ENCODE peak calls at places on chromosomes 1 and 21, in five cellular contexts. One of them, this sample, is unnamed.

GRCh38 chr21:46121286-46122221 is 23.6 kb downstream of the COL6A2 start:
- DNase-seq in H1: no peak
- DNase-seq in GM12878: no peak
- DNase-seq in K562: no peak
- DNase-seq in HCT116: no peak
- DNase-seq in this sample: no peak

GRCh38 chr1:52424238-52424637 is 19.8 kb downstream of the PRPF38A start:
- DNase-seq in K562: no peak
- DNase-seq in GM12878: no peak
- DNase-seq in H1: no peak
- DNase-seq in HCT116: no peak
- DNase-seq in this sample: no peak

GRCh38 chr1:151047591-151047924 is at the start of gene C1orf56:
- DNase-seq in HCT116: no peak
- DNase-seq in H1: no peak
- DNase-seq in GM12878: no peak
- DNase-seq in K562: peak
- DNase-seq in this sample: peak

GRCh38 chr21:41715649-41716321 is 51.1 kb downstream of the RIPK4 start:
- DNase-seq in K562: no peak
- DNase-seq in H1: no peak
- DNase-seq in GM12878: no peak
- DNase-seq in HCT116: no peak
- DNase-seq in this sample: peak

GRCh38 chr1:183110466-183110865 is 75.6 kb upstream of the LAMC2 start:
- DNase-seq in K562: no peak
- DNase-seq in H1: no peak
- DNase-seq in GM12878: no peak
- DNase-seq in HCT116: no peak
- DNase-seq in this sample: no peak

GRCh38 chr1:200354243-200354642 is 55.6 kb downstream of the ZNF281 start:
- DNase-seq in K562: no peak
- DNase-seq in GM12878: peak
- DNase-seq in H1: no peak
- DNase-seq in HCT116: no peak
- DNase-seq in this sample: no peak

GRCh38 chr1:28885982-28886730 is 28.2 kb upstream of the EPB41 start:
- DNase-seq in K562: no peak
- DNase-seq in GM12878: no peak
- DNase-seq in H1: no peak
- DNase-seq in HCT116: no peak
- DNase-seq in this sample: no peak

GRCh38 chr1:93694833-93695232 is 13.2 kb upstream of the BCAR3 start:
- DNase-seq in H1: no peak
- DNase-seq in K562: no peak
- DNase-seq in HCT116: no peak
- DNase-seq in GM12878: no peak
- DNase-seq in this sample: no peak

GRCh38 chr1:162699366-162699765 is 67.1 kb downstream of the DDR2 start:
- DNase-seq in GM12878: no peak
- DNase-seq in K562: no peak
- DNase-seq in H1: no peak
- DNase-seq in HCT116: no peak
- DNase-seq in this sample: no peak

GRCh38 chr1:41495171-41495948 is 10.9 kb upstream of the EDN2 start:
- DNase-seq in H1: no peak
- DNase-seq in GM12878: no peak
- DNase-seq in K562: peak
- DNase-seq in HCT116: no peak
- DNase-seq in this sample: peak

GRCh38 chr1:9328681-9329080 is 36.0 kb downstream of the SPSB1 start:
- DNase-seq in GM12878: no peak
- DNase-seq in K562: no peak
- DNase-seq in HCT116: no peak
- DNase-seq in H1: no peak
- DNase-seq in this sample: no peak

GRCh38 chr1:9262096-9262495 is 27.5 kb downstream of the H6PD start:
- DNase-seq in GM12878: no peak
- DNase-seq in HCT116: no peak
- DNase-seq in H1: no peak
- DNase-seq in K562: no peak
- DNase-seq in this sample: no peak

GRCh38 chr1:209790286-209791193 is 6.2 kb upstream of the C1orf74 start:
- DNase-seq in K562: no peak
- DNase-seq in GM12878: no peak
- DNase-seq in HCT116: no peak
- DNase-seq in H1: no peak
- DNase-seq in this sample: peak

GRCh38 chr1:207752456-207753132 is 740 bp downstream of the CD46 start:
- DNase-seq in HCT116: no peak
- DNase-seq in GM12878: no peak
- DNase-seq in K562: peak
- DNase-seq in H1: no peak
- DNase-seq in this sample: no peak

GRCh38 chr21:44028287-44028659 is 16.2 kb downstream of the TRAPPC10 start:
- DNase-seq in HCT116: no peak
- DNase-seq in GM12878: no peak
- DNase-seq in H1: no peak
- DNase-seq in K562: no peak
- DNase-seq in this sample: no peak

GRCh38 chr1:222104097-222104496 is 362.2 kb upstream of the DUSP10 start:
- DNase-seq in GM12878: no peak
- DNase-seq in K562: no peak
- DNase-seq in HCT116: no peak
- DNase-seq in H1: no peak
- DNase-seq in this sample: no peak

GRCh38 chr1:210232524-210233215 is at the start of gene SERTAD4:
- DNase-seq in GM12878: no peak
- DNase-seq in HCT116: peak
- DNase-seq in H1: no peak
- DNase-seq in K562: no peak
- DNase-seq in this sample: peak

GRCh38 chr1:101484896-101485412 is 248.1 kb downstream of the S1PR1 start:
- DNase-seq in H1: no peak
- DNase-seq in GM12878: no peak
- DNase-seq in HCT116: no peak
- DNase-seq in K562: no peak
- DNase-seq in this sample: no peak

GRCh38 chr1:32266926-32267645 is 16.0 kb downstream of the LCK start:
- DNase-seq in H1: no peak
- DNase-seq in HCT116: no peak
- DNase-seq in K562: no peak
- DNase-seq in GM12878: no peak
- DNase-seq in this sample: no peak

GRCh38 chr1:42759114-42759513 is 7.7 kb downstream of the P3H1 start:
- DNase-seq in K562: no peak
- DNase-seq in HCT116: no peak
- DNase-seq in H1: no peak
- DNase-seq in GM12878: no peak
- DNase-seq in this sample: no peak

GRCh38 chr1:1117469-1117831 is 1.6 kb upstream of the C1orf159 start:
- DNase-seq in HCT116: no peak
- DNase-seq in GM12878: no peak
- DNase-seq in K562: no peak
- DNase-seq in H1: no peak
- DNase-seq in this sample: no peak

DNA sequence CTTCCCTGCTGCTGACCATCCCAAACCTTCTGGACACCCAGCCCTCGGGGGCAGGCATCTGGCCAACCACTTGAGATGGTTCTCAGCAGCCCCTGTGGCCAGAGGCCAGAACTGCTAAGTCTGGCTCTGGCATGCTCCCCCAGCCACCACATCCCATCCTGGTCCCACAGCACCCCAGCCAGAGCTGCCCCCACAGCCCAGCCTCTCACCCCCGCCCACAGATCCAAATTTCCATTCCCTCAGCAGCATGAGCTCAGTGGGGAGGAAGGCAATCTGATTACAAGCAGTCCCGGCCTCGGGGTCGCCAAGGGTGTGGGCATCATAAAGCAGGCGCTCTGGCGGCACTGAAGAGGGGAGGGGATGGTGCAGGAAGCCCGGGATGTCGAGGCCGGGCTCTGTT is 45.6 kb downstream of the GLIS1 start:
- DNase-seq in GM12878: no peak
- DNase-seq in HCT116: no peak
- DNase-seq in K562: no peak
- DNase-seq in H1: no peak
- DNase-seq in this sample: no peak
- TF ChIP-seq ZNF274 in GM12878: no peak
- TF ChIP-seq ZNF274 in HCT116: no peak
- TF ChIP-seq ZNF274 in K562: no peak
- TF ChIP-seq ZNF274 in H1: no peak
- TF ChIP-seq ZNF274 in this sample: no peak

GRCh38 chr1:18429654-18430053 is 51.1 kb upstream of the KLHDC7A start:
- DNase-seq in HCT116: no peak
- DNase-seq in GM12878: no peak
- DNase-seq in K562: no peak
- DNase-seq in H1: no peak
- DNase-seq in this sample: no peak

GRCh38 chr1:18434041-18434440 is 46.7 kb upstream of the KLHDC7A start:
- DNase-seq in K562: no peak
- DNase-seq in H1: no peak
- DNase-seq in HCT116: no peak
- DNase-seq in GM12878: no peak
- DNase-seq in this sample: no peak
- TF ChIP-seq ZNF274 in K562: no peak
- TF ChIP-seq ZNF274 in H1: no peak
- TF ChIP-seq ZNF274 in HCT116: no peak
- TF ChIP-seq ZNF274 in GM12878: no peak
- TF ChIP-seq ZNF274 in this sample: no peak

GRCh38 chr1:14500041-14500440 is 98.4 kb upstream of the KAZN start:
- DNase-seq in GM12878: no peak
- DNase-seq in K562: no peak
- DNase-seq in H1: no peak
- DNase-seq in HCT116: no peak
- DNase-seq in this sample: no peak
- TF ChIP-seq ZNF274 in GM12878: no peak
- TF ChIP-seq ZNF274 in K562: no peak
- TF ChIP-seq ZNF274 in H1: no peak
- TF ChIP-seq ZNF274 in HCT116: no peak
- TF ChIP-seq ZNF274 in this sample: no peak

DNA sequence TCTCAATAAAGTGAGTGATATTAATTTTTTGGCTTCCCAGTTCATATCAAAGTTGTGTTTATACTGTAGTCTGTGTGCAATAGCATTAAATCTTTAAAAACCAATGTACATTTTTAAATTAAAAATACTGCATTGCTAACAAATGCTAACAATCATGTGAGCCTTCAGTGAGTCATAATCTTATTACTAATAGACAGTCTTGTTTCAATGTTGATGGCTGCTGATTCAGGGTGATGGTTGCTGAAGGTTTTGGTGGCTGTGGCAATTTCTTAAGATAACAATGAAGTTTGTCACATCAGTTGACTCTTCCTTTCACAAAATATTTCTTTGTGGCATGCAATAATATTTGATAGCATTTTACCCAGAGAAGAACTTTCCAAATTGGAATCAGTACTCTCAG is 109.0 kb downstream of the ZMYM4 start:
- DNase-seq in H1: no peak
- DNase-seq in K562: no peak
- DNase-seq in GM12878: no peak
- DNase-seq in HCT116: no peak
- DNase-seq in this sample: no peak
- TF ChIP-seq ZNF274 in H1: no peak
- TF ChIP-seq ZNF274 in K562: no peak
- TF ChIP-seq ZNF274 in GM12878: no peak
- TF ChIP-seq ZNF274 in HCT116: no peak
- TF ChIP-seq ZNF274 in this sample: no peak

GRCh38 chr1:30777906-30778155 is 20.3 kb upstream of the LAPTM5 start:
- DNase-seq in HCT116: no peak
- DNase-seq in K562: peak
- DNase-seq in H1: no peak
- DNase-seq in GM12878: no peak
- DNase-seq in this sample: no peak

GRCh38 chr1:30779294-30780071 is 21.9 kb upstream of the LAPTM5 start:
- DNase-seq in GM12878: no peak
- DNase-seq in K562: peak
- DNase-seq in HCT116: peak
- DNase-seq in H1: peak
- DNase-seq in this sample: peak

GRCh38 chr1:30777060-30777905 is 19.7 kb upstream of the LAPTM5 start:
- DNase-seq in GM12878: no peak
- DNase-seq in H1: no peak
- DNase-seq in K562: no peak
- DNase-seq in HCT116: no peak
- DNase-seq in this sample: no peak

GRCh38 chr1:30778979-30779293 is 21.4 kb upstream of the LAPTM5 start:
- DNase-seq in HCT116: no peak
- DNase-seq in GM12878: no peak
- DNase-seq in H1: no peak
- DNase-seq in K562: no peak
- DNase-seq in this sample: no peak

GRCh38 chr1:30778156-30778978 is 20.8 kb upstream of the LAPTM5 start:
- DNase-seq in K562: peak
- DNase-seq in GM12878: no peak
- DNase-seq in H1: no peak
- DNase-seq in HCT116: no peak
- DNase-seq in this sample: no peak
- TF ChIP-seq ZNF274 in K562: no peak
- TF ChIP-seq ZNF274 in GM12878: no peak
- TF ChIP-seq ZNF274 in H1: no peak
- TF ChIP-seq ZNF274 in HCT116: no peak
- TF ChIP-seq ZNF274 in this sample: no peak

GRCh38 chr1:40132383-40133121 is 28.6 kb upstream of the RLF start:
- DNase-seq in H1: no peak
- DNase-seq in HCT116: no peak
- DNase-seq in K562: no peak
- DNase-seq in GM12878: no peak
- DNase-seq in this sample: no peak
- TF ChIP-seq ZNF274 in H1: no peak
- TF ChIP-seq ZNF274 in HCT116: no peak
- TF ChIP-seq ZNF274 in K562: no peak
- TF ChIP-seq ZNF274 in GM12878: no peak
- TF ChIP-seq ZNF274 in this sample: no peak

GRCh38 chr1:173527151-173527826 is 50.2 kb downstream of the PRDX6 start:
- DNase-seq in HCT116: no peak
- DNase-seq in K562: no peak
- DNase-seq in GM12878: no peak
- DNase-seq in H1: no peak
- DNase-seq in this sample: no peak
- TF ChIP-seq ZNF274 in HCT116: no peak
- TF ChIP-seq ZNF274 in K562: no peak
- TF ChIP-seq ZNF274 in GM12878: no peak
- TF ChIP-seq ZNF274 in H1: no peak
- TF ChIP-seq ZNF274 in this sample: no peak

GRCh38 chr1:62040450-62040849 is 154.2 kb upstream of the L1TD1 start:
- DNase-seq in H1: no peak
- DNase-seq in GM12878: no peak
- DNase-seq in HCT116: no peak
- DNase-seq in K562: no peak
- DNase-seq in this sample: no peak
- TF ChIP-seq ZNF274 in H1: no peak
- TF ChIP-seq ZNF274 in GM12878: no peak
- TF ChIP-seq ZNF274 in HCT116: no peak
- TF ChIP-seq ZNF274 in K562: no peak
- TF ChIP-seq ZNF274 in this sample: no peak

This sample was measured in NT2/D1.